ENCODE peak calls at places on chromosome 22, in eight cellular contexts. O, C, V, Z, X, I, M and L are unnamed samples.

GRCh38 chr22:29541845-29542244 is 11.7 kb downstream of the THOC5 start:
- DNase-seq in O (no peak), C (no peak), V (no peak), Z (no peak), X (no peak), I (no peak), M (no peak), L (no peak)

GRCh38 chr22:49303061-49303735 is 524.5 kb downstream of the BRD1 start:
- DNase-seq in O (no peak), C (no peak), V (no peak), Z (no peak), X (no peak), I (no peak), M (no peak), L (no peak)

GRCh38 chr22:48943567-48944432 is 883.9 kb downstream of the BRD1 start:
- DNase-seq in O (peak; percentile 33), C (no peak), V (no peak), Z (peak; percentile 29), X (no peak), I (peak; percentile 5), M (no peak), L (no peak)

GRCh38 chr22:36196254-36197064 is 5.2 kb downstream of the APOL4 start:
- DNase-seq in O (no peak), C (no peak), V (no peak), Z (no peak), X (no peak), I (no peak), M (no peak), L (no peak)

GRCh38 chr22:27136596-27136995 is 479.2 kb downstream of the MIAT start:
- DNase-seq in O (no peak), C (no peak), V (no peak), Z (no peak), X (no peak), I (no peak), M (no peak), L (no peak)

GRCh38 chr22:32619614-32620426 is 145.2 kb downstream of the FBXO7 start:
- DNase-seq in O (peak; percentile 78), C (no peak), V (no peak), Z (no peak), X (peak; percentile 82), I (peak; percentile 2), M (no peak), L (no peak)

GRCh38 chr22:29716814-29717213 is 3.0 kb upstream of the CABP7 start:
- DNase-seq in O (no peak), C (no peak), V (no peak), Z (peak; percentile 86), X (peak; percentile 81), I (peak; percentile 69), M (no peak), L (no peak)

GRCh38 chr22:49353185-49353584 is 474.5 kb downstream of the BRD1 start:
- DNase-seq in O (no peak), C (no peak), V (no peak), Z (no peak), X (no peak), I (no peak), M (no peak), L (no peak)

GRCh38 chr22:18078329-18079041 is 695 bp downstream of the PEX26 start:
- DNase-seq in O (no peak), C (no peak), V (peak; percentile 24), Z (no peak), X (peak; percentile 49), I (peak; percentile 45), M (peak; percentile 86), L (no peak)

GRCh38 chr22:37331034-37331428 is 48.7 kb downstream of the CYTH4 start:
- DNase-seq in O (no peak), C (no peak), V (peak; percentile 59), Z (no peak), X (peak; percentile 43), I (peak; percentile 64), M (peak; percentile 49), L (no peak)

GRCh38 chr22:50621948-50622722 is 5.8 kb downstream of the ARSA start:
- DNase-seq in O (no peak), C (peak; percentile 19), V (no peak), Z (no peak), X (no peak), I (peak; percentile 11), M (peak; percentile 66), L (no peak)
- H3K27ac ChIP-seq in O (no peak overlapping the region), C (peak overlapping the region; percentile 93), V (peak overlapping the region; percentile 80), Z (peak overlapping the region; percentile 67), X (no peak overlapping the region), I (no peak overlapping the region), M (peak overlapping the region; percentile 43), L (peak overlapping the region; percentile 87)

GRCh38 chr22:47266329-47266728 is 503.9 kb downstream of the TBC1D22A start:
- DNase-seq in O (no peak), C (no peak), V (no peak), Z (no peak), X (no peak), I (no peak), M (no peak), L (no peak)
- H3K27ac ChIP-seq in O (no peak overlapping the region), C (no peak overlapping the region), V (no peak overlapping the region), Z (no peak overlapping the region), X (no peak overlapping the region), I (no peak overlapping the region), M (no peak overlapping the region), L (no peak overlapping the region)

GRCh38 chr22:19142394-19142793 is 2.1 kb downstream of the ESS2 start:
- DNase-seq in O (no peak), C (no peak), V (no peak), Z (no peak), X (no peak), I (no peak), M (no peak), L (no peak)

GRCh38 chr22:19146215-19146968 is 1.9 kb upstream of the ESS2 start:
- DNase-seq in O (no peak), C (no peak), V (no peak), Z (no peak), X (no peak), I (no peak), M (no peak), L (no peak)

GRCh38 chr22:19143967-19144400 is 467 bp downstream of the ESS2 start:
- DNase-seq in O (no peak), C (peak; percentile 8), V (no peak), Z (no peak), X (peak; percentile 45), I (no peak), M (no peak), L (no peak)

GRCh38 chr22:19139974-19140373 is 4.5 kb downstream of the ESS2 start:
- DNase-seq in O (no peak), C (no peak), V (no peak), Z (no peak), X (no peak), I (no peak), M (no peak), L (no peak)

DNA sequence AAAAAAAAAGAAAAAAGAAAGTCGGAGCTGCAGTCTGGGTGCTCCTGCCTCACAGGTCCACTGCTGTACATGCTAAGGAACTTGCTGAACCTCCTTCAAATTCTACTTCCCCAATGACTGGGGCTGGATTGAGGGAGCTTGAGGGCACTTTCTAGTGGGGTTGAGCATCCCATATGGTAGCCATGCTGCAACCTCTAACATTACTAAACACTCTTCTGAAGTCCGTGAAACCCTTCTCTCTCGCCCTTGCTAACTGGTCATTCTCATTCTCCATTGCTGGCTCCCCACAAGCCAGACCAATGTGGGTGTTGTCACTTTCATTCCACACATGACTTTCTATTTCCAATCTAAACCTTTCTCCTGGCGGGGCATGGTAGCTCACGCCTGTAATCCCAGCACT is 1.2 kb downstream of the ESS2 start:
- DNase-seq in O (no peak), C (no peak), V (no peak), Z (no peak), X (no peak), I (no peak), M (no peak), L (no peak)
- H3K27ac ChIP-seq in O (no peak overlapping the region), C (peak overlapping the region; percentile 93), V (peak overlapping the region; percentile 62), Z (no peak overlapping the region), X (no peak overlapping the region), I (no peak overlapping the region), M (no peak overlapping the region), L (no peak overlapping the region)

GRCh38 chr22:35195226-35195625 is 62.1 kb upstream of the HMGXB4 start:
- DNase-seq in O (no peak), C (no peak), V (no peak), Z (no peak), X (no peak), I (no peak), M (no peak), L (no peak)
- H3K27ac ChIP-seq in O (no peak overlapping the region), C (no peak overlapping the region), V (no peak overlapping the region), Z (no peak overlapping the region), X (no peak overlapping the region), I (no peak overlapping the region), M (no peak overlapping the region), L (no peak overlapping the region)

DNA sequence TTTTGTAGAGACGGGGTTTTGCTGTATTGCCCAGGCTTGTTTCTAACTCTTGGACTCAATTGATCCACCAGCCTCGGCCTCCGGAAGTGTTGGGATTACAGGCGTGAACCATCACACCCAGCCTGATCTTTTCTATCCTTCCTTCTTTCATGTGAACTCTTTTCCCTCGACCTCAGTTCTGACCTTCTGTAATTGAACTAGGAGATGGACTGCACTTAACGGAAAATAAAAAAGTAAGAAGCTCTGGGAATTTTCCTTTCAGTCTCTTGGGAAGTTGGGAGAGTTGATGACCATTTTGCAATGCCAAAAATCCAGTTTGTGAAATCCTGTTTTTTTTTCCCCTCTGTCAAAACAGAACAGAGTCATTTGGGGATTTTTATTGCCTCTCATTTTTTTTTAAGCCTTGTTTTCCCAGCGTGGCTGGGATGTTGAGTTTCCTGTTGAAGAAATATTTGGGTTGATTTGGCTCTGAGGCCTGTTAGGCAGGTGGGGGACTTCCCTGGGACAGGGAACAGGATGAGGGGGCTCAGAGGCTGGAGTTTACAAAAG is 26.9 kb upstream of the CYB5R3 start:
- DNase-seq in O (no peak), C (no peak), V (no peak), Z (no peak), X (peak; percentile 82), I (no peak), M (no peak), L (no peak)
- H3K27ac ChIP-seq in O (peak overlapping the region; percentile 68), C (no peak overlapping the region), V (peak overlapping the region; percentile 49), Z (no peak overlapping the region), X (no peak overlapping the region), I (no peak overlapping the region), M (peak overlapping the region; percentile 57), L (no peak overlapping the region)

GRCh38 chr22:34972498-34972897 is 93.5 kb upstream of the ISX start:
- DNase-seq in O (no peak), C (no peak), V (no peak), Z (no peak), X (no peak), I (no peak), M (no peak), L (no peak)

GRCh38 chr22:34971456-34971855 is 94.5 kb upstream of the ISX start:
- DNase-seq in O (no peak), C (no peak), V (no peak), Z (no peak), X (no peak), I (no peak), M (no peak), L (no peak)

DNA sequence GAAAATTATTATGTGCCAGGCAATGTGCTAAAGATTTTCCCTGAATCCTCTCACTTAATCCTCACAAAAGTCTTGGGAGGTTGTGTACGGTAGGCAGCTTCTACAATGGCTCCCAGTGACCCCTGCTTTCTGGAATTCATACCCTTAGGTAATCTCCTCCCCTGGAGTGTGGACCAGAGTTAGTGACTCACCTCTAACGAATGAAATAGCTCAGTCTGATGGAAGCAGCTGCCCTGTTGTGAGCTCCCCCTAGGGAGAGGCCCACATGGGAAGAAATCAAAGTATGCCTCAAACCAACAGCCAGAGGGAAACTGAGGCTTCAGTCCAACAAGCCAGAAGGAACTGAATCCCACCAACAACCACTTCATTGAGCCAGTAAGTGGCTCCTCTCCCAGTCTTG is 99.0 kb upstream of the ISX start:
- DNase-seq in O (no peak), C (no peak), V (no peak), Z (no peak), X (no peak), I (peak; percentile 8), M (no peak), L (no peak)
- H3K27ac ChIP-seq in O (no peak overlapping the region), C (no peak overlapping the region), V (no peak overlapping the region), Z (no peak overlapping the region), X (no peak overlapping the region), I (no peak overlapping the region), M (no peak overlapping the region), L (no peak overlapping the region)